ENCODE peak calls at places on chromosomes 13 and 19, in six cellular contexts. O is activated naive CD4-positive, alpha-beta T cell treated with anti-CD3 and anti-CD28 coated beads, Interleukin-2, amount 10 ng/mL, durations not matched to agents 7 days and 5 days; R is activated CD4-positive, alpha-beta T cell treated with anti-CD3 and anti-CD28 coated beads, Interleukin-2, amount 50 U/mL, for 24 hours; L is HFF-Myc; T is omental fat pad; G is GM04504. H is an unnamed sample.

GRCh38 chr13:35855531-35856019 is 275.6 kb downstream of the DCLK1 start:
- DNase-seq in O (no peak), R (no peak), L (no peak), T (no peak), G (peak; percentile 32), H (peak; percentile 62)

GRCh38 chr19:46369817-46370216 is 22.9 kb downstream of the PPP5C start:
- DNase-seq in O (peak; percentile 20), R (no peak), L (no peak), T (no peak), G (no peak), H (no peak)

GRCh38 chr19:43634877-43635560 is 4.6 kb downstream of the CADM4 start:
- DNase-seq in O (no peak), R (no peak), L (no peak), T (no peak), G (no peak), H (no peak)

GRCh38 chr13:92574499-92574898 is 652.1 kb upstream of the GPC6 start:
- DNase-seq in O (no peak), R (no peak), L (no peak), T (no peak), G (no peak), H (peak; percentile 9)

GRCh38 chr19:56994251-56995017 is 125.4 kb upstream of the USP29 start:
- DNase-seq in O (no peak), R (no peak), L (no peak), T (no peak), G (no peak), H (no peak)

GRCh38 chr13:95117092-95117491 is 184.2 kb downstream of the ABCC4 start:
- DNase-seq in O (no peak), R (no peak), L (no peak), T (no peak), G (no peak), H (no peak)

GRCh38 chr19:13839938-13840750 is 36.8 kb upstream of the NANOS3 start:
- DNase-seq in O (peak; percentile 45), R (peak; percentile 45), L (no peak), T (no peak), G (no peak), H (no peak)

GRCh38 chr13:72104656-72105180 is 237.7 kb upstream of the DACH1 start:
- DNase-seq in O (no peak), R (no peak), L (no peak), T (no peak), G (peak; percentile 21), H (peak; percentile 14)

GRCh38 chr13:99237981-99238662 is 20.1 kb downstream of the GPR18 start:
- DNase-seq in O (peak; percentile 54), R (no peak), L (no peak), T (no peak), G (no peak), H (no peak)

GRCh38 chr13:48726711-48727110 is 73.0 kb downstream of the CYSLTR2 start:
- DNase-seq in O (no peak), R (no peak), L (no peak), T (no peak), G (no peak), H (peak; percentile 92)

GRCh38 chr13:33612641-33613638 is 205.0 kb upstream of the RFC3 start:
- DNase-seq in O (no peak), R (no peak), L (no peak), T (no peak), G (no peak), H (no peak)

GRCh38 chr13:110047511-110047910 is 259.4 kb downstream of the COL4A1 start:
- DNase-seq in O (no peak), R (no peak), L (no peak), T (no peak), G (no peak), H (peak; percentile 92)

GRCh38 chr19:12544401-12544876 is 6.8 kb downstream of the ZNF564 start:
- DNase-seq in O (no peak), R (no peak), L (no peak), T (no peak), G (no peak), H (peak; percentile 90)

GRCh38 chr13:48142437-48142836 is 47.5 kb upstream of the MED4 start:
- DNase-seq in O (no peak), R (no peak), L (no peak), T (no peak), G (no peak), H (no peak)

GRCh38 chr13:27556109-27556508 is 64.2 kb downstream of the LNX2 start:
- DNase-seq in O (no peak), R (no peak), L (no peak), T (no peak), G (no peak), H (peak; percentile 67)

GRCh38 chr13:63864171-63864902 is 2448.7 kb upstream of the PCDH20 start:
- DNase-seq in O (no peak), R (no peak), L (no peak), T (no peak), G (no peak), H (peak; percentile 5)

GRCh38 chr13:66689628-66690027 is 540.5 kb downstream of the PCDH9 start:
- DNase-seq in O (no peak), R (no peak), L (no peak), T (no peak), G (no peak), H (peak; percentile 68)

GRCh38 chr13:102394158-102395053 is 7.4 kb downstream of the FGF14 start:
- DNase-seq in O (peak; percentile 97), R (peak; percentile 91), L (peak; percentile 54), T (peak; percentile 75), G (peak; percentile 32), H (peak; percentile 95)

H was measured in fibroblast of lung.